ENCODE peak calls at places on chromosomes 1 and 21, in four cellular contexts. Y is activated naive CD4-positive, alpha-beta T cell treated with anti-CD3 and anti-CD28 coated beads, Interleukin-2, amount 10 ng/mL, durations not matched to agents 7 days and 5 days; X is epithelial cell of esophagus; K is Peyer's patch. H is an unnamed sample.

GRCh38 chr1:201874672-201875071 is 14.0 kb upstream of the SHISA4 start:
- DNase-seq in Y (no peak), X (no peak), K (no peak), H (no peak)

GRCh38 chr21:28605138-28605537 is 387.5 kb downstream of the LTN1 start:
- DNase-seq in Y (peak), X (no peak), K (no peak), H (peak)

GRCh38 chr1:48442864-48443619 is 29.0 kb downstream of the SPATA6 start:
- DNase-seq in Y (no peak), X (peak), K (no peak), H (no peak)

GRCh38 chr1:116261227-116261626 is 111.8 kb upstream of the ATP1A1 start:
- DNase-seq in Y (no peak), X (no peak), K (no peak), H (no peak)

GRCh38 chr1:156376146-156376545 is 7.1 kb downstream of the RHBG start:
- DNase-seq in Y (no peak), X (peak), K (no peak), H (no peak)

GRCh38 chr1:58901008-58901407 is 117.2 kb upstream of the JUN start:
- DNase-seq in Y (no peak), X (no peak), K (no peak), H (no peak)

GRCh38 chr1:240706150-240706904 is 94.4 kb upstream of the GREM2 start:
- DNase-seq in Y (no peak), X (no peak), K (no peak), H (no peak)

GRCh38 chr1:65167544-65167943 is 19.5 kb downstream of the AK4 start:
- DNase-seq in Y (no peak), X (no peak), K (no peak), H (no peak)

GRCh38 chr1:22450421-22451021 is 1.1 kb upstream of the ZBTB40 start:
- DNase-seq in Y (no peak), X (no peak), K (no peak), H (no peak)

GRCh38 chr1:230600111-230601000 is 41.9 kb upstream of the COG2 start:
- DNase-seq in Y (no peak), X (no peak), K (no peak), H (no peak)

GRCh38 chr1:211305044-211305443 is 21.6 kb upstream of the TRAF5 start:
- DNase-seq in Y (no peak), X (peak), K (no peak), H (no peak)

GRCh38 chr1:174074757-174075156 is 52.6 kb upstream of the RC3H1 start:
- DNase-seq in Y (no peak), X (peak), K (no peak), H (no peak)

GRCh38 chr1:18666317-18666920 is 35.8 kb downstream of the PAX7 start:
- DNase-seq in Y (no peak), X (peak), K (no peak), H (no peak)

GRCh38 chr21:46555225-46555617 is 49.7 kb downstream of the S100B start:
- DNase-seq in Y (no peak), X (no peak), K (no peak), H (no peak)

GRCh38 chr1:89954401-89954800 is 40.5 kb upstream of the ZNF326 start:
- DNase-seq in Y (no peak), X (peak), K (no peak), H (no peak)

GRCh38 chr21:44630440-44630839 is 3.5 kb downstream of the KRTAP10-9 start:
- DNase-seq in Y (no peak), X (no peak), K (no peak), H (no peak)

GRCh38 chr1:77948841-77949424 is 29.9 kb downstream of the FUBP1 start:
- DNase-seq in Y (no peak), X (peak), K (no peak), H (no peak)

GRCh38 chr1:65148548-65149390 is 766 bp downstream of the AK4 start:
- DNase-seq in Y (peak), X (peak), K (peak), H (no peak)

GRCh38 chr1:235502601-235503332 is 1.5 kb downstream of the B3GALNT2 start:
- DNase-seq in Y (no peak), X (peak), K (no peak), H (no peak)

GRCh38 chr1:154157520-154158306 is 2.8 kb upstream of the NUP210L start:
- DNase-seq in Y (peak), X (peak), K (no peak), H (peak)

GRCh38 chr1:46166521-46167462 is 8.1 kb upstream of the TSPAN1 start:
- DNase-seq in Y (peak), X (no peak), K (no peak), H (no peak)

GRCh38 chr1:228085287-228085926 is 2.9 kb downstream of the ARF1 start:
- DNase-seq in Y (no peak), X (peak), K (peak), H (no peak)

GRCh38 chr1:1425753-1426495 is 4.8 kb upstream of the ANKRD65 start:
- DNase-seq in Y (no peak), X (no peak), K (no peak), H (no peak)

GRCh38 chr1:60904079-60904852 is 178.1 kb upstream of the NFIA start:
- DNase-seq in Y (no peak), X (peak), K (no peak), H (no peak)

GRCh38 chr1:107782192-107782845 is 182.7 kb downstream of the VAV3 start:
- DNase-seq in Y (peak), X (peak), K (no peak), H (peak)

GRCh38 chr1:93304716-93305138 is 41.0 kb upstream of the DR1 start:
- DNase-seq in Y (peak), X (peak), K (no peak), H (peak)

GRCh38 chr1:50975436-50975835 is 5.4 kb downstream of the CDKN2C start:
- DNase-seq in Y (no peak), X (no peak), K (no peak), H (no peak)

GRCh38 chr1:115810609-115811008 is 30.3 kb downstream of the NHLH2 start:
- DNase-seq in Y (no peak), X (no peak), K (no peak), H (no peak)

GRCh38 chr1:241323510-241323909 is 33.5 kb downstream of the RGS7 start:
- DNase-seq in Y (peak), X (peak), K (no peak), H (peak)

GRCh38 chr1:204837440-204838084 is 33.1 kb upstream of the NFASC start:
- DNase-seq in Y (peak), X (peak), K (no peak), H (peak)

GRCh38 chr1:56578963-56579875 is at the start of gene PLPP3:
- DNase-seq in Y (peak), X (peak), K (peak), H (peak)

GRCh38 chr1:165383067-165383466 is 26.6 kb upstream of the LMX1A start:
- DNase-seq in Y (no peak), X (no peak), K (no peak), H (no peak)

GRCh38 chr1:61287014-61287413 is 204.7 kb downstream of the NFIA start:
- DNase-seq in Y (no peak), X (peak), K (no peak), H (no peak)

GRCh38 chr1:241275981-241276380 is 81.0 kb downstream of the RGS7 start:
- DNase-seq in Y (no peak), X (no peak), K (no peak), H (no peak)